ENCODE peak calls at places on chromosomes 13 and 19, in five cellular contexts. One of them, this sample, is unnamed.

GRCh38 chr19:45503909-45504308 is 3.4 kb upstream of the VASP start:
- DNase-seq in OCI-LY7: no peak
- DNase-seq in astrocyte of the spinal cord: no peak
- DNase-seq in esophagus muscularis mucosa: no peak
- DNase-seq in hepatocyte: no peak
- DNase-seq in this sample: no peak

GRCh38 chr13:59356607-59357006 is 807.1 kb downstream of the DIAPH3 start:
- DNase-seq in astrocyte of the spinal cord: peak; percentile 35
- DNase-seq in esophagus muscularis mucosa: no peak
- DNase-seq in hepatocyte: peak; percentile 58
- DNase-seq in OCI-LY7: no peak
- DNase-seq in this sample: no peak

GRCh38 chr13:24036115-24036514 is 124.4 kb upstream of the SPATA13 start:
- DNase-seq in esophagus muscularis mucosa: no peak
- DNase-seq in astrocyte of the spinal cord: no peak
- DNase-seq in hepatocyte: no peak
- DNase-seq in OCI-LY7: no peak
- DNase-seq in this sample: no peak

GRCh38 chr19:37953125-37953524 is 46.1 kb downstream of the SIPA1L3 start:
- DNase-seq in astrocyte of the spinal cord: peak; percentile 19
- DNase-seq in OCI-LY7: no peak
- DNase-seq in hepatocyte: no peak
- DNase-seq in esophagus muscularis mucosa: no peak
- DNase-seq in this sample: no peak

GRCh38 chr13:71254384-71254783 is 612.6 kb downstream of the DACH1 start:
- DNase-seq in OCI-LY7: no peak
- DNase-seq in hepatocyte: no peak
- DNase-seq in astrocyte of the spinal cord: no peak
- DNase-seq in esophagus muscularis mucosa: no peak
- DNase-seq in this sample: no peak

GRCh38 chr13:89066868-89067466 is 1395.8 kb downstream of the SLITRK5 start:
- DNase-seq in astrocyte of the spinal cord: peak; percentile 71
- DNase-seq in hepatocyte: peak; percentile 77
- DNase-seq in OCI-LY7: peak; percentile 72
- DNase-seq in esophagus muscularis mucosa: no peak
- DNase-seq in this sample: no peak

GRCh38 chr13:50422181-50423148 is 407.2 kb downstream of the KCNRG start:
- DNase-seq in esophagus muscularis mucosa: no peak
- DNase-seq in OCI-LY7: no peak
- DNase-seq in astrocyte of the spinal cord: no peak
- DNase-seq in hepatocyte: no peak
- DNase-seq in this sample: no peak

GRCh38 chr19:32876919-32877285 is 7.3 kb upstream of the SLC7A9 start:
- DNase-seq in esophagus muscularis mucosa: no peak
- DNase-seq in hepatocyte: peak; percentile 72
- DNase-seq in astrocyte of the spinal cord: peak; percentile 82
- DNase-seq in OCI-LY7: no peak
- DNase-seq in this sample: peak; percentile 63

GRCh38 chr13:113735750-113736149 is 23.3 kb upstream of the TMEM255B start:
- DNase-seq in astrocyte of the spinal cord: no peak
- DNase-seq in esophagus muscularis mucosa: no peak
- DNase-seq in OCI-LY7: no peak
- DNase-seq in hepatocyte: no peak
- DNase-seq in this sample: no peak

GRCh38 chr13:100209857-100210580 is 121.1 kb downstream of the PCCA start:
- DNase-seq in OCI-LY7: no peak
- DNase-seq in esophagus muscularis mucosa: no peak
- DNase-seq in hepatocyte: no peak
- DNase-seq in astrocyte of the spinal cord: peak; percentile 75
- DNase-seq in this sample: no peak

GRCh38 chr19:8576273-8576993 is 809 bp downstream of the MYO1F start:
- DNase-seq in esophagus muscularis mucosa: no peak
- DNase-seq in hepatocyte: no peak
- DNase-seq in OCI-LY7: no peak
- DNase-seq in astrocyte of the spinal cord: no peak
- DNase-seq in this sample: no peak

GRCh38 chr19:47231215-47232054 is 436 bp upstream of the BBC3 start:
- DNase-seq in esophagus muscularis mucosa: peak; percentile 93
- DNase-seq in OCI-LY7: peak; percentile 86
- DNase-seq in astrocyte of the spinal cord: peak; percentile 92
- DNase-seq in hepatocyte: peak; percentile 95
- DNase-seq in this sample: peak; percentile 96

GRCh38 chr13:102903659-102904407 is 58.0 kb downstream of the ERCC5 start:
- DNase-seq in hepatocyte: no peak
- DNase-seq in esophagus muscularis mucosa: no peak
- DNase-seq in astrocyte of the spinal cord: peak; percentile 43
- DNase-seq in OCI-LY7: peak; percentile 30
- DNase-seq in this sample: no peak

GRCh38 chr13:110359840-110360301 is 52.8 kb downstream of the COL4A2 start:
- DNase-seq in hepatocyte: no peak
- DNase-seq in esophagus muscularis mucosa: no peak
- DNase-seq in OCI-LY7: no peak
- DNase-seq in astrocyte of the spinal cord: peak; percentile 71
- DNase-seq in this sample: no peak

DNA sequence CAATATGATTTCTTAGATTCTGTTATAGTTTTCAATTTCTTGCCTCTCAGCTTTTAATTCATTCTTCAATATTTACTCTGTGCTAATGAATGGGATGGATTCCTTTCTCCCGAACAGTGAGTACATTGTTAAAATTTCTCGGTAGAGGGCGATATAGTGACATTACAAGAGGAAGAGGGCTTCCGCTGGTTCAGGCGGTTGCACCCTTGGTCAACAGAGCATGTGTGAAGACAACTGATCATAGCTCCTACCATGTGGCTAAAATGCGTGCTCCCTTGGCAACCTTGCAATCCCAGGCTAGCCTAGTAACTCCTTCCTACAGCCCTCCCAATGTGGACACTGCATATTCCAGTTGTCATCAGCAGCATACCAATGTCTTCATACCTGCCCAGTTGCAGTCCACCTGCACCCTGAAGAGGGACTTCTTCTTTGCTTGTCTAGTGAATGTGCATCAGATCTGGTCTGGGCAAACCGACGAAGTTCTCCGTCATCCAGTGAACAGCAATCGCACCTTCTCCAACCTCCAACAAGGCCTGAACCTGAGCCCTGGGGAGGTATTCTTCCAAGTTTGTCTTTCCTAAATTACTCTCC is 653.0 kb upstream of the GPC6 start:
- DNase-seq in OCI-LY7: no peak
- DNase-seq in astrocyte of the spinal cord: peak; percentile 9
- DNase-seq in esophagus muscularis mucosa: no peak
- DNase-seq in hepatocyte: peak; percentile 42
- DNase-seq in this sample: no peak
- TF ChIP-seq CTCF in OCI-LY7: no peak
- TF ChIP-seq CTCF in astrocyte of the spinal cord: peak; percentile 33
- TF ChIP-seq CTCF in esophagus muscularis mucosa: no peak
- TF ChIP-seq CTCF in hepatocyte: peak; percentile 38
- TF ChIP-seq CTCF in this sample: peak; percentile 51

GRCh38 chr13:34011552-34012085 is 193.7 kb downstream of the RFC3 start:
- DNase-seq in OCI-LY7: no peak
- DNase-seq in hepatocyte: peak; percentile 58
- DNase-seq in astrocyte of the spinal cord: peak; percentile 21
- DNase-seq in esophagus muscularis mucosa: no peak
- DNase-seq in this sample: no peak
- TF ChIP-seq CTCF in OCI-LY7: no peak
- TF ChIP-seq CTCF in hepatocyte: no peak
- TF ChIP-seq CTCF in astrocyte of the spinal cord: no peak
- TF ChIP-seq CTCF in esophagus muscularis mucosa: no peak
- TF ChIP-seq CTCF in this sample: no peak

DNA sequence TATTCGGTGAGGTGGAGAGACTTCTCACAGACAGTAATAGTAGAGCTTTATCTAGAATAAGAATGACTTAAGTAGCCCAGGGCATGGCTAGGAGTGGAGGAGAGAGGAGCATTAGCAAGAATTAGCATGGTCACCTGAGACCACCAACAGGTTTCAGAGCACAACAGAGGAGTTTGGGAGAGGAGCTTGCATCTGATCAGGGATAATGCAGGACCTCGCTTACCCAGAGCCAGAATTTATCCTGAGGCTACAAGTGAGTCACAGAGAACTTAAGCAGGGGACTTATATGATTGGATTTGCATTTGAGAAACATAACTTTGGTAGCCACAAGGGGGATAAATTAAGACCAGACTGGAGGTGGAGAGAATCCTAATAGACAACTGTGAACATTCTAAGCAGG is 102.1 kb upstream of the FNDC3A start:
- DNase-seq in esophagus muscularis mucosa: no peak
- DNase-seq in astrocyte of the spinal cord: peak; percentile 28
- DNase-seq in hepatocyte: no peak
- DNase-seq in OCI-LY7: no peak
- DNase-seq in this sample: no peak
- TF ChIP-seq CTCF in esophagus muscularis mucosa: no peak
- TF ChIP-seq CTCF in astrocyte of the spinal cord: no peak
- TF ChIP-seq CTCF in hepatocyte: peak; percentile 2
- TF ChIP-seq CTCF in OCI-LY7: no peak
- TF ChIP-seq CTCF in this sample: peak; percentile 19

DNA sequence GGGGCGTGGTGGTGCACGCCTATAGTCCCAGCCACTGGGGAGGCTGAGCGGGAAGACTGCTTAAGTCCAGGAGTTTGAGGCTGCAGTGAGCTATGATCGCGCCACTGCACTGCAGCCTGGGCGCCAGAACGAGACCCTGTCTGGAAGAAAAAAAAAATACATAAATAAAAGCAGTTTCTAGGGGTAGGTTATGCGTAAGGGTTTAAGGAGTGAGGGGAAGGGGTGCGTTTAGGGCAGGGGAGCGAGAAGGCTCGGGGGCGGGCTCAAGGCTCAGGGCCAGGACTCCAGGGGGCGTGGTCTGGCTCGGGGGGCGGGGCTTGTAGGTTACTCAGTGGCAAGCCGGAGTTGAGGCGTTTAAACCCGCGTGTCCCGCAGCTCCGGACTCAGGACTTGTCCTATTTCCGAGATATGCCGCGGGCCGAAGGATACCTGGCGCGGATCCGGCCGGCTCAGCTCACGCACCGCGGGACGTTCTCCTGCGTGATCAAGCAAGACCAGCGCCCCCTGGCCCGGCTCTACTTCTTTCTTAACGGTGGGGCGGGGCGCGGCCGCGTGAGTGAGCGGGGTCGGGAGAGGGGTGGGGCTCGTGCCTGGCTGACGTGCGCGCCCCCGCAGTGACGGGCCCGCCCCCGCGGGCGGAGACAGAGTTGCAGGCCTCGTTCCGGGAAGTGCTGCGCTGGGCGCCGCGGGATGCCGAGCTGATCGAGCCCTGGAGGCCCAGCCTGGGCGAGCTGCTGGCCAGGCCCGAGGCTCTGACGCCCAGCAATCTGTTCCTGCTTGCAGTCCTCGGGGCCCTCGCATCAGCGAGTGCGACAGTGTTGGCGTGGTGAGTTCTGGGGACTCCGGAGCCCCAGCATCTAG is 10.8 kb downstream of the SPACA6 start:
- DNase-seq in esophagus muscularis mucosa: peak; percentile 100
- DNase-seq in astrocyte of the spinal cord: peak; percentile 97
- DNase-seq in hepatocyte: peak; percentile 97
- DNase-seq in OCI-LY7: peak; percentile 96
- DNase-seq in this sample: peak; percentile 98
- TF ChIP-seq CTCF in esophagus muscularis mucosa: peak; percentile 38
- TF ChIP-seq CTCF in astrocyte of the spinal cord: peak; percentile 37
- TF ChIP-seq CTCF in hepatocyte: peak; percentile 56
- TF ChIP-seq CTCF in OCI-LY7: peak; percentile 71
- TF ChIP-seq CTCF in this sample: peak; percentile 65

DNA sequence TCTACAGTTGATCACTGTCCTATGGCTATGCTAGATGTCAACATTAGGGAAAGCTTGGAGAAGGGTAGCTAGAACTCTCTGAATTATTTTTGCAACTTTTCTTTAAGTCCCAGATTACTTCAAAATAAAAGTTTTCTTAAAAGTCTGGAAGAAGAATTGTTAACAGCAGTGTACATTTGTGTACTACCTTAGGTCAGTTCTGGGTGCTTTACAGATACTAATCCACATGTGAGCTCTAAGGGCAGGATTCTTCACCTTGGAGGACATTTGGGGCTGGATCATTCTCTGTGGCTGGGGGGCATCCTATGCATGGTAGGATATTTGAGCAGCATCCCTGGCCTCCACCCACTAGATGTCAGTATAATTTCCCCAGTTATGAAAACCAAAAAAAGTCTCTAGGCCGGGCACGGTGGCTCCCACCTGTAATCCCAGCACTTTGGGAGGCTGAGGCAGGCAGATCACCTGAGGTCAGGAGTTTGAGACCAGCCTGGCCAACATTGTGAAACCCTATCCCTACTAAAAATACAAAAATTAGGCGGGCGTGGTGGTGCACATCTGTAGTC is 2.8 kb downstream of the BRME1 start:
- DNase-seq in OCI-LY7: peak; percentile 51
- DNase-seq in hepatocyte: no peak
- DNase-seq in esophagus muscularis mucosa: no peak
- DNase-seq in astrocyte of the spinal cord: no peak
- DNase-seq in this sample: no peak
- TF ChIP-seq CTCF in OCI-LY7: peak; percentile 79
- TF ChIP-seq CTCF in hepatocyte: peak; percentile 33
- TF ChIP-seq CTCF in esophagus muscularis mucosa: no peak
- TF ChIP-seq CTCF in astrocyte of the spinal cord: peak; percentile 47
- TF ChIP-seq CTCF in this sample: peak; percentile 46

GRCh38 chr19:16623576-16623975 is 4.4 kb downstream of the MED26 start:
- DNase-seq in OCI-LY7: peak; percentile 56
- DNase-seq in hepatocyte: no peak
- DNase-seq in astrocyte of the spinal cord: no peak
- DNase-seq in esophagus muscularis mucosa: no peak
- DNase-seq in this sample: no peak
- TF ChIP-seq CTCF in OCI-LY7: peak; percentile 67
- TF ChIP-seq CTCF in hepatocyte: no peak
- TF ChIP-seq CTCF in astrocyte of the spinal cord: no peak
- TF ChIP-seq CTCF in esophagus muscularis mucosa: no peak
- TF ChIP-seq CTCF in this sample: no peak

DNA sequence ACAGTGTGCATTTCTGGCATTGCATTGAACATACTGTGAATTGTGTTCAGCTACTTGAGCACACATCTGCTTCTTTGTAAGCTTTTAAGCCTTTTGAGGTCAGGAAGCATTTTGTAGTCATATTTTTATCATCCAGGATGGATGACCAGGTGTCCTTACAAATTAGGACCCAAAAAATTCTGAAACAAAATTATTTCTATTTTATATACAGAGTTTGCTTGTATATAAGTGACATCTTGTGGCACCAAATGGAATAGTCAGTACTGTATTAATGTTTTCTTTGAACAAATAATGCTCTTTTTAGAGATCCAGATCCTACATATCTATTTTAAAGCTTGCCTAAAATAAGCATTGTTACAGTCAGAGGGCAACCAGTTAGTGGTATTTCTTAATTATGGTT is 9.5 kb upstream of the SUPT20H start:
- DNase-seq in OCI-LY7: peak; percentile 68
- DNase-seq in esophagus muscularis mucosa: no peak
- DNase-seq in astrocyte of the spinal cord: peak; percentile 16
- DNase-seq in hepatocyte: no peak
- DNase-seq in this sample: no peak
- TF ChIP-seq CTCF in OCI-LY7: peak; percentile 90
- TF ChIP-seq CTCF in esophagus muscularis mucosa: no peak
- TF ChIP-seq CTCF in astrocyte of the spinal cord: peak; percentile 18
- TF ChIP-seq CTCF in hepatocyte: peak; percentile 50
- TF ChIP-seq CTCF in this sample: peak; percentile 52